ENCODE peak calls at places on chromosomes 4 and X, in seven cellular contexts. One of them, this sample, is unnamed.

GRCh38 chrX:132409780-132410556 is 78.9 kb downstream of the MBNL3 start:
- DNase-seq in mucosa of descending colon: no peak
- DNase-seq in B cell: no peak
- DNase-seq in brain microvascular endothelial cell: no peak
- DNase-seq in AG08395: no peak
- DNase-seq in foreskin fibroblast: no peak
- DNase-seq in heart left ventricle: no peak
- DNase-seq in this sample: no peak

GRCh38 chrX:16658284-16658683 is 8.3 kb downstream of the S100G start:
- DNase-seq in AG08395: peak; percentile 32
- DNase-seq in mucosa of descending colon: no peak
- DNase-seq in B cell: no peak
- DNase-seq in heart left ventricle: no peak
- DNase-seq in brain microvascular endothelial cell: peak; percentile 32
- DNase-seq in foreskin fibroblast: peak; percentile 31
- DNase-seq in this sample: peak; percentile 29

GRCh38 chrX:331772-332495 is 13.3 kb upstream of the GTPBP6 start:
- DNase-seq in foreskin fibroblast: no peak
- DNase-seq in AG08395: no peak
- DNase-seq in B cell: no peak
- DNase-seq in brain microvascular endothelial cell: no peak
- DNase-seq in heart left ventricle: no peak
- DNase-seq in mucosa of descending colon: no peak
- DNase-seq in this sample: no peak

GRCh38 chrX:139795196-139795595 is 87.2 kb upstream of the MCF2 start:
- DNase-seq in foreskin fibroblast: no peak
- DNase-seq in AG08395: no peak
- DNase-seq in heart left ventricle: no peak
- DNase-seq in B cell: peak; percentile 13
- DNase-seq in mucosa of descending colon: no peak
- DNase-seq in brain microvascular endothelial cell: no peak
- DNase-seq in this sample: no peak

GRCh38 chrX:40153335-40154221 is 55.8 kb upstream of the BCOR start:
- DNase-seq in AG08395: no peak
- DNase-seq in foreskin fibroblast: peak; percentile 70
- DNase-seq in B cell: peak; percentile 82
- DNase-seq in mucosa of descending colon: peak; percentile 72
- DNase-seq in brain microvascular endothelial cell: no peak
- DNase-seq in heart left ventricle: no peak
- DNase-seq in this sample: peak; percentile 41

GRCh38 chr4:170497105-170497504 is 407.3 kb upstream of the AADAT start:
- DNase-seq in AG08395: no peak
- DNase-seq in heart left ventricle: no peak
- DNase-seq in foreskin fibroblast: no peak
- DNase-seq in B cell: no peak
- DNase-seq in mucosa of descending colon: no peak
- DNase-seq in brain microvascular endothelial cell: no peak
- DNase-seq in this sample: peak; percentile 13

GRCh38 chr4:89319756-89320155 is 12.2 kb upstream of the GPRIN3 start:
- DNase-seq in B cell: no peak
- DNase-seq in AG08395: no peak
- DNase-seq in foreskin fibroblast: peak; percentile 5
- DNase-seq in mucosa of descending colon: no peak
- DNase-seq in brain microvascular endothelial cell: no peak
- DNase-seq in heart left ventricle: no peak
- DNase-seq in this sample: no peak

GRCh38 chrX:123083924-123084323 is 100.2 kb upstream of the GRIA3 start:
- DNase-seq in mucosa of descending colon: no peak
- DNase-seq in brain microvascular endothelial cell: peak; percentile 28
- DNase-seq in foreskin fibroblast: peak; percentile 56
- DNase-seq in AG08395: peak; percentile 10
- DNase-seq in heart left ventricle: no peak
- DNase-seq in B cell: no peak
- DNase-seq in this sample: peak; percentile 1

GRCh38 chrX:131741103-131741581 is 197.3 kb downstream of the OR13H1 start:
- DNase-seq in heart left ventricle: no peak
- DNase-seq in mucosa of descending colon: no peak
- DNase-seq in B cell: peak; percentile 87
- DNase-seq in foreskin fibroblast: no peak
- DNase-seq in AG08395: peak; percentile 48
- DNase-seq in brain microvascular endothelial cell: peak; percentile 48
- DNase-seq in this sample: no peak

GRCh38 chrX:96480081-96480480 is 204.6 kb upstream of the DIAPH2 start:
- DNase-seq in foreskin fibroblast: peak; percentile 69
- DNase-seq in brain microvascular endothelial cell: peak; percentile 51
- DNase-seq in heart left ventricle: no peak
- DNase-seq in AG08395: peak; percentile 5
- DNase-seq in B cell: no peak
- DNase-seq in mucosa of descending colon: no peak
- DNase-seq in this sample: peak; percentile 2

This sample was measured in GM03348.